ENCODE peak calls at places on chromosomes 6 and 20, in seven cellular contexts. X is H9, T is IMR-90, J is mesendoderm, M is trophoblast cell, S is mesenchymal stem cell, L is H1. E is an unnamed sample.

GRCh38 chr6:34714663-34715062 is 18.1 kb upstream of the ILRUN start:
- DNase-seq in X (no peak), T (no peak), J (no peak), M (no peak), S (no peak), L (no peak), E (no peak)

GRCh38 chr6:16676978-16677377 is 84.3 kb downstream of the ATXN1 start:
- DNase-seq in X (no peak), T (peak), J (peak), M (peak), S (peak), L (no peak), E (no peak)

GRCh38 chr6:143443096-143443495 is 7.4 kb downstream of the ADAT2 start:
- DNase-seq in X (no peak), T (no peak), J (no peak), M (no peak), S (no peak), L (no peak), E (no peak)

GRCh38 chr20:63033635-63034510 is 27.1 kb upstream of the BHLHE23 start:
- DNase-seq in X (no peak), T (no peak), J (no peak), M (no peak), S (no peak), L (no peak), E (no peak)

GRCh38 chr20:50284811-50285375 is 94.3 kb downstream of the CEBPB start:
- DNase-seq in X (no peak), T (no peak), J (no peak), M (no peak), S (peak), L (no peak), E (no peak)

GRCh38 chr6:118589186-118589585 is 41.1 kb downstream of the PLN start:
- DNase-seq in X (no peak), T (peak), J (no peak), M (no peak), S (no peak), L (no peak), E (no peak)

GRCh38 chr20:49825521-49826033 is 12.9 kb downstream of the SLC9A8 start:
- DNase-seq in X (peak), T (no peak), J (peak), M (peak), S (no peak), L (no peak), E (no peak)

GRCh38 chr6:168319279-168320051 is at the start of gene DACT2:
- DNase-seq in X (no peak), T (no peak), J (no peak), M (peak), S (no peak), L (no peak), E (no peak)

GRCh38 chr6:36224918-36225461 is 28.4 kb downstream of the BRPF3 start:
- DNase-seq in X (no peak), T (no peak), J (no peak), M (no peak), S (peak), L (no peak), E (no peak)

GRCh38 chr6:137353842-137354397 is 134.7 kb upstream of the IFNGR1 start:
- DNase-seq in X (no peak), T (no peak), J (no peak), M (no peak), S (no peak), L (no peak), E (no peak)

GRCh38 chr6:6694368-6694780 is 105.9 kb downstream of the LY86 start:
- DNase-seq in X (peak), T (no peak), J (peak), M (no peak), S (no peak), L (peak), E (no peak)

GRCh38 chr6:168105813-168106660 is 27.0 kb upstream of the FRMD1 start:
- DNase-seq in X (no peak), T (no peak), J (no peak), M (peak), S (no peak), L (no peak), E (no peak)

GRCh38 chr20:13263451-13263850 is 42.4 kb downstream of the ISM1 start:
- DNase-seq in X (no peak), T (no peak), J (no peak), M (no peak), S (no peak), L (no peak), E (no peak)

DNA sequence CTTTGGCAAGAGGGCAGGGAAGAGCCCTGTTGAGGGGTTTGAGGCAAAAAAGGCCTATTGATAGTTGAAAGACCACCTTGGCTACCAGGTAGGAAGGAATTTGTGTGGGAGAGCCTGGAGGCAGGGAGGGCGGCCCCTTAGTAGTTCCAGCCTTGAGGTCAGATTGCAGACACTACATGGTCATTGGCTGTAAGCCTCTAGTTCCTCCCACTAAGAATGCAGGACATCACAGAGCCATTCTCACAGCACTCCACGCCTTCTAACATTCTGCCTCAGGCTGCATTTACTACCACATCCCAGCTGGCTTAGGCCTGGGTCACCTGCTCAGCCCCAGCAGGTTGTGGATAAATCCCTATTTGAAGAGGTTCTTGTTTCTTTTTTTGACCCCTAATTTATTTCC is 91.0 kb upstream of the SNX9 start:
- DNase-seq in X (peak), T (no peak), J (peak), M (no peak), S (no peak), L (peak), E (no peak)
- H3K23ac ChIP-seq in X (no peak), T (no peak), J (no peak), M (no peak), S (no peak), L (no peak), E (no peak)

DNA sequence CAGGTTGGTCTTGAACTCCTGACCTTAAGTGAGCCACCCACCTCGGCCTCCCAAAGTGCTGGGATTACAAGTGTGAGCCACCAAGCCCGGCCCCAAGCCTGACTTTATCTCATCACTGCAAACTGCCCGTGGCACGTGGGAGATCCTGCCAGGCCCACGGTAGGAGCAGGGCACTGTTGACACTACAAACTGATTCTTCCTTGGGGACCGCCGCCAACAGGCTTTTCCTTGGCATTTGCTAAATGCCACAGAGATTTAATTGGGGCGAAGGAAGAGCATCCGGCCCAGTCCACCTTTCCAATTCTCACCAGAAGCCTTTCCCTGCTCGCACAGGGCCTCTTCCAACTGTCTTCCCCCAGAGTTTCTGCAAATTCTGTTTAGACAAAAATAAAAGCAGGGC is 11.0 kb downstream of the ATP9A start:
- DNase-seq in X (no peak), T (no peak), J (no peak), M (no peak), S (no peak), L (no peak), E (no peak)
- H3K27ac ChIP-seq in X (no peak), T (no peak), J (no peak), M (no peak), S (no peak), L (no peak), E (no peak)

GRCh38 chr6:157823001-157823522 is at the start of gene SNX9:
- DNase-seq in X (peak), T (peak), J (peak), M (peak), S (peak), L (peak), E (peak)

GRCh38 chr6:157825243-157825904 is 2.3 kb downstream of the SNX9 start:
- DNase-seq in X (no peak), T (peak), J (no peak), M (no peak), S (peak), L (no peak), E (no peak)

GRCh38 chr6:157821342-157822033 is 1.6 kb upstream of the SNX9 start:
- DNase-seq in X (no peak), T (peak), J (no peak), M (no peak), S (no peak), L (no peak), E (no peak)

GRCh38 chr6:157822221-157823000 is 635 bp upstream of the SNX9 start:
- DNase-seq in X (peak), T (no peak), J (no peak), M (no peak), S (peak), L (peak), E (no peak)

GRCh38 chr6:157823523-157824370 is 701 bp downstream of the SNX9 start:
- DNase-seq in X (peak), T (peak), J (peak), M (peak), S (peak), L (peak), E (no peak)
- H3K4ac ChIP-seq in X (no peak), T (peak), J (peak), M (peak), S (peak), L (peak), E (no peak)

GRCh38 chr6:28941681-28942448 is 18.1 kb upstream of the TRIM27 start:
- DNase-seq in X (no peak), T (no peak), J (no peak), M (no peak), S (no peak), L (peak), E (no peak)

GRCh38 chr6:28940859-28941680 is 17.3 kb upstream of the TRIM27 start:
- DNase-seq in X (peak), T (peak), J (peak), M (peak), S (peak), L (peak), E (peak)

GRCh38 chr6:28944412-28945006 is 20.7 kb upstream of the TRIM27 start:
- DNase-seq in X (peak), T (peak), J (peak), M (peak), S (peak), L (peak), E (peak)

GRCh38 chr6:28943557-28944411 is 20.0 kb upstream of the TRIM27 start:
- DNase-seq in X (peak), T (peak), J (peak), M (peak), S (peak), L (peak), E (peak)

DNA sequence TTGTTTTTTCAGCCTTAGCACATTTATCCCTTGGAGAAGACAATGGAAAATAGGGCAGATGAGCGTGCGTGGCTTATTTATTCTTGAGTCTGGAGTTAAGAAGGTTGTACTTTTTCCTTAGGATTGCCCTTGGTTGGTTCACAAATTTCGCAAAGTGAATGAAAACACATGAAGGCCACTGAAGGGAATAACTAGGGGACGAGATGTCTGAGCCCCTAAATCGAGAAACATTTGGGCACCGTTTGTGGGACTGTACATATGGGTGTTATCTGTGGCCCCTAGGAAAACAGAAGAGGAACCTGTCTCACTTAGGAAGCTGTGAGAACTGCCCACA is 19.4 kb upstream of the TRIM27 start:
- DNase-seq in X (no peak), T (no peak), J (no peak), M (no peak), S (no peak), L (no peak), E (no peak)
- H3K23ac ChIP-seq in X (no peak), T (no peak), J (no peak), M (no peak), S (no peak), L (no peak), E (no peak)

DNA sequence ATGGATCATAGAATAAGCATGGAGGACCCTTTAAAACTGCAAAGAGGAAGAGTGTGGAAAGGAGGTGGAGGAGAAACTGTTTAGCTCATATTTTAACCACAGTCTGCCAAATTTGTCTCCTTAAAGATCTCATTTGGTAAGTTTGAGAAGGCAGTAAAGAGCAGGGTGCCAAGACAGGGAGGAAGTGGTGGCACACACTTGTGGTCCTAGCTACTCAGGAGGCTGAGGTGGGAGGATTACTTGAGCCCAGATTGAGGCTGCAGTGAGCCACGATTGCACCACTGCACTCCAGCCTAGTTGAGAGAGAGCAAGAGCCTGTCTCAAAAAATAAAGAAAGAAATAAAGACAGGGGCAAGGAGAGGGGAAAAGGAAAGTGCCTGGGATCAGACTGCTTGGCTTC is 16.8 kb upstream of the DCBLD1 start:
- DNase-seq in X (no peak), T (no peak), J (no peak), M (no peak), S (no peak), L (no peak), E (no peak)
- H3K27ac ChIP-seq in X (no peak), T (no peak), J (no peak), M (no peak), S (no peak), L (no peak), E (no peak)

GRCh38 chr6:155936127-155936526 is 480.5 kb upstream of the NOX3 start:
- DNase-seq in X (no peak), T (no peak), J (no peak), M (no peak), S (no peak), L (no peak), E (no peak)
- H3K4ac ChIP-seq in X (no peak), T (no peak), J (no peak), M (no peak), S (no peak), L (no peak), E (no peak)

DNA sequence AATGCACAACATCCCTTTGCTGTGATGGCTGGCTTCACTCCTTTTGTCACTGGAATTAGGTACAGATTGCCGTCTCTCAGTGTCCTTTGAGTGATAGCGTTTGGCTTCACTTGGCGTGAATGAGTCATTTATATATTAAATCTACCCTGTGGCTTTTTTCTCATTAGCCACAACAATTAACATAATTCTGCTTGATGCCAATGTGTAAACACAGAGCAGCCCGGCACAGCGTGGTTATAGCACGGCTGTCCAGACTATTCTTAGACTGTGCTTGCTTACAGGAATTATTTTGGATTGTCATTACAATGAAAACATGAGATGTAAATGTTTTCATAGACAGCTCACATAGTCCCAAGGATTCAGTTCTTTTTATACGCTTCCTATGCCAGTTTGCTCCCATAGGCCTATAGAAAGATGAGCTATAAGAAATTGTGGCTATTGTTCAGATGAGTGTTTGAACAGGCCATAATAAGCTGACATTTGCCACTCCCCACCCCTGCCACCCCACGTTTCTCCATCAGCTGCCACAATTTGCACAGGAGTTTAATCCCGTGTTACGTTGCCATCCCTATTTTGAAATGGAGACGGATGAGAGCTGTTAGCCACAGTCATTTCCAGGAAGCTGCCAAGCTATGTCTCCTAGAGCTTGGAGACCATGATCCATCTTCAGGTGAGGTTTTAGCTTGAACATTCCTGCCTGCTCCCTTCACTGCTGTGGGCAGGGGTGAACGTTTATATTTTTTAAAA is 65.9 kb downstream of the PPP1R14C start:
- DNase-seq in X (no peak), T (no peak), J (no peak), M (no peak), S (peak), L (no peak), E (no peak)
- H3K23ac ChIP-seq in X (no peak), T (no peak), J (no peak), M (no peak), S (no peak), L (no peak), E (no peak)

GRCh38 chr20:836188-836587 is 2.7 kb downstream of the FAM110A start:
- DNase-seq in X (no peak), T (no peak), J (no peak), M (no peak), S (no peak), L (no peak), E (no peak)
- H3K27ac ChIP-seq in X (no peak), T (no peak), J (no peak), M (no peak), S (no peak), L (no peak), E (no peak)

GRCh38 chr20:7858851-7859250 is 81.4 kb downstream of the HAO1 start:
- DNase-seq in X (no peak), T (no peak), J (no peak), M (no peak), S (peak), L (no peak), E (no peak)
- H3K4ac ChIP-seq in X (no peak), T (peak), J (no peak), M (no peak), S (no peak), L (no peak), E (no peak)

DNA sequence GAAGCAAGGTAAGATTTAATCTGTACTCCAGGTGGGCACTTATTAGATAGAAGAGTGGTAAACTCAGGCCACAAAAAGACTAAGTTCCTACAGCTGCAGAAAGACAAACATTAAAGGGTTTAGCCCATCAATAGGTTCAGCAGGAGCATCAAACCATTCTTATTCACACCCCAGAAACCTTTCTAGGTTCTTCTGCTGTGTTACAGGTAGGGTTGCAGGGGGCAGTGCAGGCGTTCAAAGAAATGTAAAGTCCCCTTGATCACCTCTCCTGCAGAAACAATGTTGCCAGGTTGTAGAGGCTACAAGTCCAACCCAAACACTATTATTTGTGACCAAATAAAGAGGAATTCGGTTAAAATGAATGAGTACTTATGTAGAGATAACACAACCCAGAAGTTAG is 31.8 kb downstream of the PHACTR1 start:
- DNase-seq in X (peak), T (no peak), J (peak), M (no peak), S (no peak), L (no peak), E (no peak)
- H3K23ac ChIP-seq in X (no peak), T (no peak), J (no peak), M (no peak), S (no peak), L (no peak), E (no peak)